ENCODE peak calls at places on chromosomes 11 and 22, in ten cellular contexts. One of them, this sample, is unnamed.
A peak's percentile ranks its signal among the peaks of the same experiment; 100 is the strongest.

GRCh38 chr11:61833926-61834277 is 5.8 kb downstream of the FADS2 start:
- DNase-seq in foreskin fibroblast: no peak
- DNase-seq in naive thymus-derived CD8-positive, alpha-beta T cell: no peak
- DNase-seq in NCI-H446: no peak
- DNase-seq in aorta: no peak
- DNase-seq in heart left ventricle: no peak
- DNase-seq in midbrain: no peak
- DNase-seq in mucosa of gallbladder: no peak
- DNase-seq in posterior cingulate gyrus: no peak
- DNase-seq in SHP77 treated with DMSO at 0.1 percent for 48 hours: no peak
- DNase-seq in this sample: no peak

GRCh38 chr22:45565973-45566372 is 63.3 kb downstream of the FBLN1 start:
- DNase-seq in foreskin fibroblast: no peak
- DNase-seq in naive thymus-derived CD8-positive, alpha-beta T cell: no peak
- DNase-seq in NCI-H446: no peak
- DNase-seq in aorta: no peak
- DNase-seq in heart left ventricle: no peak
- DNase-seq in midbrain: no peak
- DNase-seq in mucosa of gallbladder: no peak
- DNase-seq in posterior cingulate gyrus: no peak
- DNase-seq in SHP77 treated with DMSO at 0.1 percent for 48 hours: no peak
- DNase-seq in this sample: no peak

GRCh38 chr11:115411114-115411513 is 93.1 kb downstream of the CADM1 start:
- DNase-seq in foreskin fibroblast: no peak
- DNase-seq in naive thymus-derived CD8-positive, alpha-beta T cell: no peak
- DNase-seq in NCI-H446: no peak
- DNase-seq in aorta: no peak
- DNase-seq in heart left ventricle: no peak
- DNase-seq in midbrain: no peak
- DNase-seq in mucosa of gallbladder: no peak
- DNase-seq in posterior cingulate gyrus: no peak
- DNase-seq in SHP77 treated with DMSO at 0.1 percent for 48 hours: no peak
- DNase-seq in this sample: no peak

GRCh38 chr11:8206251-8207079 is 37.6 kb upstream of the RIC3 start:
- DNase-seq in foreskin fibroblast: no peak
- DNase-seq in naive thymus-derived CD8-positive, alpha-beta T cell: no peak
- DNase-seq in NCI-H446: no peak
- DNase-seq in aorta: peak; percentile 73
- DNase-seq in heart left ventricle: peak; percentile 46
- DNase-seq in midbrain: peak; percentile 82
- DNase-seq in mucosa of gallbladder: peak; percentile 45
- DNase-seq in posterior cingulate gyrus: peak; percentile 46
- DNase-seq in SHP77 treated with DMSO at 0.1 percent for 48 hours: no peak
- DNase-seq in this sample: peak; percentile 73

GRCh38 chr11:34105957-34106504 is 602 bp downstream of the NAT10 start:
- DNase-seq in foreskin fibroblast: no peak
- DNase-seq in naive thymus-derived CD8-positive, alpha-beta T cell: no peak
- DNase-seq in NCI-H446: no peak
- DNase-seq in aorta: no peak
- DNase-seq in heart left ventricle: no peak
- DNase-seq in midbrain: no peak
- DNase-seq in mucosa of gallbladder: no peak
- DNase-seq in posterior cingulate gyrus: no peak
- DNase-seq in SHP77 treated with DMSO at 0.1 percent for 48 hours: no peak
- DNase-seq in this sample: no peak

GRCh38 chr11:134830312-134830711 is 418.3 kb upstream of the B3GAT1 start:
- DNase-seq in foreskin fibroblast: no peak
- DNase-seq in naive thymus-derived CD8-positive, alpha-beta T cell: no peak
- DNase-seq in NCI-H446: no peak
- DNase-seq in aorta: no peak
- DNase-seq in heart left ventricle: no peak
- DNase-seq in midbrain: no peak
- DNase-seq in mucosa of gallbladder: no peak
- DNase-seq in posterior cingulate gyrus: no peak
- DNase-seq in SHP77 treated with DMSO at 0.1 percent for 48 hours: no peak
- DNase-seq in this sample: no peak

GRCh38 chr11:61041755-61042518 is 60.4 kb upstream of the CD5 start:
- DNase-seq in foreskin fibroblast: no peak
- DNase-seq in naive thymus-derived CD8-positive, alpha-beta T cell: peak; percentile 90
- DNase-seq in NCI-H446: no peak
- DNase-seq in aorta: no peak
- DNase-seq in heart left ventricle: peak; percentile 64
- DNase-seq in midbrain: no peak
- DNase-seq in mucosa of gallbladder: peak; percentile 72
- DNase-seq in posterior cingulate gyrus: no peak
- DNase-seq in SHP77 treated with DMSO at 0.1 percent for 48 hours: peak; percentile 91
- DNase-seq in this sample: no peak

GRCh38 chr11:126716456-126717083 is 284.0 kb downstream of the KIRREL3 start:
- DNase-seq in foreskin fibroblast: no peak
- DNase-seq in naive thymus-derived CD8-positive, alpha-beta T cell: no peak
- DNase-seq in NCI-H446: no peak
- DNase-seq in aorta: no peak
- DNase-seq in heart left ventricle: no peak
- DNase-seq in midbrain: peak; percentile 70
- DNase-seq in mucosa of gallbladder: peak; percentile 35
- DNase-seq in posterior cingulate gyrus: no peak
- DNase-seq in SHP77 treated with DMSO at 0.1 percent for 48 hours: peak; percentile 3
- DNase-seq in this sample: no peak

GRCh38 chr11:116217006-116217405 is 555.8 kb downstream of the BUD13 start:
- DNase-seq in foreskin fibroblast: no peak
- DNase-seq in naive thymus-derived CD8-positive, alpha-beta T cell: no peak
- DNase-seq in NCI-H446: peak; percentile 19
- DNase-seq in aorta: no peak
- DNase-seq in heart left ventricle: no peak
- DNase-seq in midbrain: peak; percentile 58
- DNase-seq in mucosa of gallbladder: peak; percentile 37
- DNase-seq in posterior cingulate gyrus: peak; percentile 55
- DNase-seq in SHP77 treated with DMSO at 0.1 percent for 48 hours: peak; percentile 24
- DNase-seq in this sample: no peak

GRCh38 chr22:32900856-32901255 is 99.4 kb downstream of the TIMP3 start:
- DNase-seq in foreskin fibroblast: no peak
- DNase-seq in naive thymus-derived CD8-positive, alpha-beta T cell: no peak
- DNase-seq in NCI-H446: no peak
- DNase-seq in aorta: no peak
- DNase-seq in heart left ventricle: no peak
- DNase-seq in midbrain: no peak
- DNase-seq in mucosa of gallbladder: no peak
- DNase-seq in posterior cingulate gyrus: no peak
- DNase-seq in SHP77 treated with DMSO at 0.1 percent for 48 hours: no peak
- DNase-seq in this sample: no peak

GRCh38 chr11:73152086-73152853 is 10.2 kb upstream of the FCHSD2 start:
- DNase-seq in foreskin fibroblast: no peak
- DNase-seq in naive thymus-derived CD8-positive, alpha-beta T cell: no peak
- DNase-seq in NCI-H446: no peak
- DNase-seq in aorta: no peak
- DNase-seq in heart left ventricle: no peak
- DNase-seq in midbrain: no peak
- DNase-seq in mucosa of gallbladder: no peak
- DNase-seq in posterior cingulate gyrus: no peak
- DNase-seq in SHP77 treated with DMSO at 0.1 percent for 48 hours: no peak
- DNase-seq in this sample: no peak

GRCh38 chr11:12182650-12183511 is 72.5 kb downstream of the MICAL2 start:
- DNase-seq in foreskin fibroblast: peak; percentile 98
- DNase-seq in naive thymus-derived CD8-positive, alpha-beta T cell: no peak
- DNase-seq in NCI-H446: no peak
- DNase-seq in aorta: no peak
- DNase-seq in heart left ventricle: peak; percentile 72
- DNase-seq in midbrain: no peak
- DNase-seq in mucosa of gallbladder: no peak
- DNase-seq in posterior cingulate gyrus: no peak
- DNase-seq in SHP77 treated with DMSO at 0.1 percent for 48 hours: no peak
- DNase-seq in this sample: no peak

GRCh38 chr11:74417860-74418508 is 19.8 kb upstream of the PGM2L1 start:
- DNase-seq in foreskin fibroblast: no peak
- DNase-seq in naive thymus-derived CD8-positive, alpha-beta T cell: no peak
- DNase-seq in NCI-H446: no peak
- DNase-seq in aorta: no peak
- DNase-seq in heart left ventricle: no peak
- DNase-seq in midbrain: no peak
- DNase-seq in mucosa of gallbladder: no peak
- DNase-seq in posterior cingulate gyrus: no peak
- DNase-seq in SHP77 treated with DMSO at 0.1 percent for 48 hours: no peak
- DNase-seq in this sample: no peak

GRCh38 chr22:19974233-19974861 is 32.7 kb upstream of the TXNRD2 start:
- DNase-seq in foreskin fibroblast: no peak
- DNase-seq in naive thymus-derived CD8-positive, alpha-beta T cell: peak; percentile 10
- DNase-seq in NCI-H446: peak; percentile 71
- DNase-seq in aorta: no peak
- DNase-seq in heart left ventricle: no peak
- DNase-seq in midbrain: peak; percentile 33
- DNase-seq in mucosa of gallbladder: no peak
- DNase-seq in posterior cingulate gyrus: no peak
- DNase-seq in SHP77 treated with DMSO at 0.1 percent for 48 hours: peak; percentile 86
- DNase-seq in this sample: no peak

GRCh38 chr11:69449320-69450063 is 32.0 kb upstream of the LINC01488 start:
- DNase-seq in foreskin fibroblast: peak; percentile 85
- DNase-seq in naive thymus-derived CD8-positive, alpha-beta T cell: no peak
- DNase-seq in NCI-H446: no peak
- DNase-seq in aorta: peak; percentile 89
- DNase-seq in heart left ventricle: peak; percentile 85
- DNase-seq in midbrain: no peak
- DNase-seq in mucosa of gallbladder: peak; percentile 45
- DNase-seq in posterior cingulate gyrus: no peak
- DNase-seq in SHP77 treated with DMSO at 0.1 percent for 48 hours: no peak
- DNase-seq in this sample: no peak

GRCh38 chr11:100918551-100919500 is 210.8 kb downstream of the PGR start:
- DNase-seq in foreskin fibroblast: no peak
- DNase-seq in naive thymus-derived CD8-positive, alpha-beta T cell: no peak
- DNase-seq in NCI-H446: no peak
- DNase-seq in aorta: no peak
- DNase-seq in heart left ventricle: no peak
- DNase-seq in midbrain: no peak
- DNase-seq in mucosa of gallbladder: no peak
- DNase-seq in posterior cingulate gyrus: no peak
- DNase-seq in SHP77 treated with DMSO at 0.1 percent for 48 hours: peak; percentile 83
- DNase-seq in this sample: no peak

GRCh38 chr22:50439314-50440250 is 35.3 kb downstream of the SBF1 start:
- DNase-seq in foreskin fibroblast: no peak
- DNase-seq in naive thymus-derived CD8-positive, alpha-beta T cell: no peak
- DNase-seq in NCI-H446: no peak
- DNase-seq in aorta: peak; percentile 47
- DNase-seq in heart left ventricle: no peak
- DNase-seq in midbrain: no peak
- DNase-seq in mucosa of gallbladder: no peak
- DNase-seq in posterior cingulate gyrus: no peak
- DNase-seq in SHP77 treated with DMSO at 0.1 percent for 48 hours: no peak
- DNase-seq in this sample: no peak

GRCh38 chr11:111871693-111872161 is 346 bp upstream of the ALG9 start:
- DNase-seq in foreskin fibroblast: no peak
- DNase-seq in naive thymus-derived CD8-positive, alpha-beta T cell: no peak
- DNase-seq in NCI-H446: no peak
- DNase-seq in aorta: no peak
- DNase-seq in heart left ventricle: no peak
- DNase-seq in midbrain: peak; percentile 42
- DNase-seq in mucosa of gallbladder: no peak
- DNase-seq in posterior cingulate gyrus: no peak
- DNase-seq in SHP77 treated with DMSO at 0.1 percent for 48 hours: no peak
- DNase-seq in this sample: no peak

GRCh38 chr22:32469799-32470212 is 4.8 kb upstream of the FBXO7 start:
- DNase-seq in foreskin fibroblast: peak; percentile 83
- DNase-seq in naive thymus-derived CD8-positive, alpha-beta T cell: no peak
- DNase-seq in NCI-H446: no peak
- DNase-seq in aorta: no peak
- DNase-seq in heart left ventricle: no peak
- DNase-seq in midbrain: peak; percentile 25
- DNase-seq in mucosa of gallbladder: peak; percentile 14
- DNase-seq in posterior cingulate gyrus: no peak
- DNase-seq in SHP77 treated with DMSO at 0.1 percent for 48 hours: no peak
- DNase-seq in this sample: no peak

GRCh38 chr11:120239713-120240640 is at the start of gene POU2F3:
- DNase-seq in foreskin fibroblast: no peak
- DNase-seq in naive thymus-derived CD8-positive, alpha-beta T cell: no peak
- DNase-seq in NCI-H446: no peak
- DNase-seq in aorta: peak; percentile 39
- DNase-seq in heart left ventricle: no peak
- DNase-seq in midbrain: no peak
- DNase-seq in mucosa of gallbladder: no peak
- DNase-seq in posterior cingulate gyrus: no peak
- DNase-seq in SHP77 treated with DMSO at 0.1 percent for 48 hours: no peak
- DNase-seq in this sample: no peak

This sample was measured in osteocyte.